ENCODE peak calls at places on chromosomes 3 and 15, in five cellular contexts. J is endothelial cell; L is stimulated activated CD4-positive, alpha-beta T cell treated with anti-CD3 and anti-CD28 coated beads, Interleukin-1b, Interleukin-23, amount 100 ng/mL, for 4 hours; K is T-helper 9 cell; X is A549. T is an unnamed sample.

GRCh38 chr15:66080791-66081475 is 172.6 kb downstream of the MEGF11 start:
- DNase-seq in X (peak; percentile 47), J (peak; percentile 36), K (no peak), L (no peak), T (peak; percentile 22)

GRCh38 chr3:13357074-13357473 is 63.0 kb downstream of the NUP210 start:
- DNase-seq in J (no peak), L (no peak), X (no peak), K (no peak), T (no peak)

GRCh38 chr15:80711886-80712285 is 16.8 kb downstream of the ABHD17C start:
- DNase-seq in L (no peak), X (no peak), J (no peak), K (no peak), T (no peak)

GRCh38 chr3:133881492-133881891 is 14.2 kb downstream of the RAB6B start:
- DNase-seq in J (no peak), K (no peak), L (no peak), X (no peak), T (no peak)

GRCh38 chr3:134992586-134992985 is 197.5 kb downstream of the EPHB1 start:
- DNase-seq in L (no peak), J (no peak), K (no peak), X (no peak), T (no peak)

GRCh38 chr15:62625421-62626033 is 417.0 kb upstream of the TPM1 start:
- DNase-seq in X (no peak), L (no peak), J (no peak), K (no peak), T (no peak)

GRCh38 chr3:151925419-151925818 is 52.0 kb downstream of the SUCNR1 start:
- DNase-seq in X (no peak), L (no peak), K (no peak), J (no peak), T (no peak)

GRCh38 chr3:56005196-56005805 is 463.0 kb downstream of the ERC2 start:
- DNase-seq in K (no peak), L (no peak), J (no peak), X (no peak), T (no peak)

GRCh38 chr3:129439817-129440647 is at the start of the genes IFT122 and MBD4:
- DNase-seq in L (peak; percentile 97), K (peak; percentile 95), X (peak; percentile 98), J (peak; percentile 96), T (peak; percentile 97)

GRCh38 chr3:88150771-88151170 is 1.0 kb downstream of the C3orf38 start:
- DNase-seq in K (no peak), L (no peak), X (no peak), J (no peak), T (no peak)

GRCh38 chr3:132210476-132211346 is 106.5 kb upstream of the ACP3 start:
- DNase-seq in L (no peak), K (no peak), X (peak; percentile 19), J (peak; percentile 53), T (no peak)

GRCh38 chr3:59641169-59641914 is 591.5 kb upstream of the CFAP20DC start:
- DNase-seq in J (no peak), L (no peak), K (no peak), X (no peak), T (no peak)

GRCh38 chr3:177131927-177132636 is 65.2 kb downstream of the TBL1XR1 start:
- DNase-seq in X (no peak), J (no peak), K (no peak), L (no peak), T (no peak)

GRCh38 chr3:152267319-152267689 is 1.4 kb upstream of the MBNL1 start:
- DNase-seq in L (no peak), X (no peak), J (no peak), K (no peak), T (no peak)

GRCh38 chr3:29759443-29760033 is 478.7 kb downstream of the RBMS3 start:
- DNase-seq in X (no peak), K (no peak), J (no peak), L (no peak), T (no peak)

GRCh38 chr3:150627557-150627956 is 24.4 kb downstream of the SELENOT start:
- DNase-seq in L (no peak), J (no peak), X (no peak), K (no peak), T (no peak)

GRCh38 chr3:115615451-115615850 is 7.9 kb upstream of the GAP43 start:
- DNase-seq in X (no peak), L (no peak), K (no peak), J (no peak), T (no peak)

GRCh38 chr3:158842946-158843345 is 41.1 kb downstream of the MFSD1 start:
- DNase-seq in K (no peak), L (no peak), J (no peak), X (no peak), T (no peak)

GRCh38 chr15:85411992-85412538 is 31.7 kb downstream of the AKAP13 start:
- DNase-seq in K (no peak), L (no peak), X (no peak), J (no peak), T (no peak)

GRCh38 chr3:170975283-170976189 is 51.0 kb downstream of the SLC2A2 start:
- DNase-seq in L (no peak), J (no peak), K (no peak), X (no peak), T (no peak)

GRCh38 chr3:196712514-196713413 is 587 bp downstream of the PIGX start:
- DNase-seq in K (peak; percentile 68), J (no peak), L (peak; percentile 58), X (peak; percentile 24), T (peak; percentile 78)

GRCh38 chr15:47674576-47675232 is 42.6 kb upstream of the SEMA6D start:
- DNase-seq in L (no peak), J (no peak), K (no peak), X (no peak), T (no peak)

GRCh38 chr15:99844150-99844549 is 110.9 kb upstream of the LYSMD4 start:
- DNase-seq in L (no peak), J (no peak), K (no peak), X (no peak), T (no peak)

GRCh38 chr3:175748087-175748732 is 889.1 kb downstream of the NAALADL2 start:
- DNase-seq in K (no peak), J (no peak), L (no peak), X (no peak), T (no peak)

GRCh38 chr3:46948830-46949671 is 27.5 kb downstream of the CCDC12 start:
- DNase-seq in J (peak; percentile 38), L (no peak), K (no peak), X (no peak), T (no peak)

GRCh38 chr3:87227835-87228144 is 681 bp downstream of the CHMP2B start:
- DNase-seq in K (no peak), J (no peak), L (no peak), X (no peak), T (no peak)

GRCh38 chr3:53044371-53045106 is 1.3 kb downstream of the SFMBT1 start:
- DNase-seq in K (peak; percentile 15), X (peak; percentile 36), L (no peak), J (peak; percentile 34), T (no peak)

GRCh38 chr15:62212746-62213145 is 47.7 kb upstream of the C2CD4B start:
- DNase-seq in K (no peak), L (no peak), J (no peak), X (no peak), T (no peak)

GRCh38 chr3:48086736-48087470 is 70.7 kb upstream of the MAP4 start:
- DNase-seq in X (peak; percentile 38), J (no peak), L (no peak), K (no peak), T (no peak)

GRCh38 chr3:53493997-53494791 is at the start of gene CACNA1D:
- DNase-seq in J (peak; percentile 22), X (no peak), K (no peak), L (no peak), T (no peak)

GRCh38 chr3:126816956-126817777 is 113.1 kb downstream of the CHCHD6 start:
- DNase-seq in J (no peak), L (no peak), K (no peak), X (no peak), T (no peak)

GRCh38 chr3:107258285-107258684 is 119.0 kb upstream of the CCDC54 start:
- DNase-seq in J (no peak), X (no peak), K (no peak), L (no peak), T (no peak)

GRCh38 chr3:127035672-127036071 is 52.8 kb downstream of the PLXNA1 start:
- DNase-seq in X (peak; percentile 33), K (no peak), J (no peak), L (no peak), T (no peak)

GRCh38 chr3:10688126-10688525 is 127.9 kb upstream of the SLC6A11 start:
- DNase-seq in X (no peak), K (no peak), J (no peak), L (no peak), T (no peak)

GRCh38 chr3:58994746-58995330 is 55.0 kb downstream of the CFAP20DC start:
- DNase-seq in J (peak; percentile 33), L (peak; percentile 8), K (no peak), X (peak; percentile 41), T (no peak)

GRCh38 chr3:11155341-11156025 is 1.2 kb downstream of the HRH1 start:
- DNase-seq in J (peak; percentile 74), K (no peak), X (peak; percentile 87), L (no peak), T (peak; percentile 29)

GRCh38 chr3:13607821-13608620 is 59.1 kb downstream of the FBLN2 start:
- DNase-seq in X (no peak), K (no peak), J (no peak), L (no peak), T (no peak)

GRCh38 chr15:49235446-49236207 is 65.6 kb downstream of the GALK2 start:
- DNase-seq in J (peak; percentile 64), L (peak; percentile 21), K (peak; percentile 20), X (no peak), T (peak; percentile 4)